ENCODE peak calls at places on chromosomes 1 and 21, in ten cellular contexts. One of them, this sample, is unnamed.

GRCh38 chr1:115496904-115497527 is 144.8 kb upstream of the VANGL1 start:
- DNase-seq in lung: no peak
- DNase-seq in HFF-Myc: no peak
- DNase-seq in uterus: no peak
- DNase-seq in AG04449: no peak
- DNase-seq in fibroblast of lung: peak
- DNase-seq in neural progenitor cell: no peak
- DNase-seq in Panc1: no peak
- DNase-seq in GM12878: no peak
- DNase-seq in HCT116: no peak
- DNase-seq in this sample: peak

GRCh38 chr1:26156285-26157038 is 2.4 kb upstream of the FAM110D start:
- DNase-seq in lung: no peak
- DNase-seq in HFF-Myc: no peak
- DNase-seq in uterus: no peak
- DNase-seq in AG04449: no peak
- DNase-seq in fibroblast of lung: no peak
- DNase-seq in neural progenitor cell: no peak
- DNase-seq in Panc1: no peak
- DNase-seq in GM12878: no peak
- DNase-seq in HCT116: no peak
- DNase-seq in this sample: peak

GRCh38 chr1:59750612-59751395 is 63.9 kb upstream of the HOOK1 start:
- DNase-seq in lung: peak
- DNase-seq in HFF-Myc: peak
- DNase-seq in uterus: peak
- DNase-seq in AG04449: peak
- DNase-seq in fibroblast of lung: peak
- DNase-seq in neural progenitor cell: no peak
- DNase-seq in Panc1: no peak
- DNase-seq in GM12878: no peak
- DNase-seq in HCT116: peak
- DNase-seq in this sample: peak

GRCh38 chr1:30534551-30534940 is 188.8 kb downstream of the MATN1 start:
- DNase-seq in lung: no peak
- DNase-seq in HFF-Myc: no peak
- DNase-seq in uterus: peak
- DNase-seq in AG04449: no peak
- DNase-seq in fibroblast of lung: no peak
- DNase-seq in neural progenitor cell: no peak
- DNase-seq in Panc1: no peak
- DNase-seq in GM12878: no peak
- DNase-seq in HCT116: no peak
- DNase-seq in this sample: no peak

GRCh38 chr1:230458509-230458908 is 32.4 kb upstream of the PGBD5 start:
- DNase-seq in lung: no peak
- DNase-seq in HFF-Myc: no peak
- DNase-seq in uterus: no peak
- DNase-seq in AG04449: no peak
- DNase-seq in fibroblast of lung: peak
- DNase-seq in neural progenitor cell: no peak
- DNase-seq in Panc1: no peak
- DNase-seq in GM12878: no peak
- DNase-seq in HCT116: no peak
- DNase-seq in this sample: peak

GRCh38 chr1:78280626-78281025 is 210.1 kb upstream of the PTGFR start:
- DNase-seq in lung: no peak
- DNase-seq in HFF-Myc: no peak
- DNase-seq in uterus: no peak
- DNase-seq in AG04449: no peak
- DNase-seq in fibroblast of lung: no peak
- DNase-seq in neural progenitor cell: no peak
- DNase-seq in Panc1: no peak
- DNase-seq in GM12878: no peak
- DNase-seq in HCT116: no peak
- DNase-seq in this sample: no peak

GRCh38 chr1:107299521-107299920 is 158.7 kb downstream of the NTNG1 start:
- DNase-seq in lung: no peak
- DNase-seq in HFF-Myc: no peak
- DNase-seq in uterus: no peak
- DNase-seq in AG04449: no peak
- DNase-seq in fibroblast of lung: no peak
- DNase-seq in neural progenitor cell: no peak
- DNase-seq in Panc1: no peak
- DNase-seq in GM12878: no peak
- DNase-seq in HCT116: no peak
- DNase-seq in this sample: no peak

GRCh38 chr1:197066719-197067456 is at the start of gene F13B:
- DNase-seq in lung: no peak
- DNase-seq in HFF-Myc: no peak
- DNase-seq in uterus: no peak
- DNase-seq in AG04449: no peak
- DNase-seq in fibroblast of lung: peak
- DNase-seq in neural progenitor cell: no peak
- DNase-seq in Panc1: no peak
- DNase-seq in GM12878: no peak
- DNase-seq in HCT116: no peak
- DNase-seq in this sample: peak

GRCh38 chr1:181647314-181648035 is 164.2 kb downstream of the CACNA1E start:
- DNase-seq in lung: no peak
- DNase-seq in HFF-Myc: no peak
- DNase-seq in uterus: no peak
- DNase-seq in AG04449: no peak
- DNase-seq in fibroblast of lung: no peak
- DNase-seq in neural progenitor cell: no peak
- DNase-seq in Panc1: no peak
- DNase-seq in GM12878: no peak
- DNase-seq in HCT116: no peak
- DNase-seq in this sample: no peak

GRCh38 chr1:53946252-53947171 is at the start of gene LRRC42:
- DNase-seq in lung: no peak
- DNase-seq in HFF-Myc: no peak
- DNase-seq in uterus: no peak
- DNase-seq in AG04449: no peak
- DNase-seq in fibroblast of lung: no peak
- DNase-seq in neural progenitor cell: peak
- DNase-seq in Panc1: no peak
- DNase-seq in GM12878: no peak
- DNase-seq in HCT116: no peak
- DNase-seq in this sample: no peak

GRCh38 chr1:201530741-201531521 is 8.0 kb upstream of the NAV1 start:
- DNase-seq in lung: peak
- DNase-seq in HFF-Myc: peak
- DNase-seq in uterus: peak
- DNase-seq in AG04449: peak
- DNase-seq in fibroblast of lung: peak
- DNase-seq in neural progenitor cell: peak
- DNase-seq in Panc1: no peak
- DNase-seq in GM12878: no peak
- DNase-seq in HCT116: peak
- DNase-seq in this sample: peak
- H3K4me3 ChIP-seq in lung: no peak
- H3K4me3 ChIP-seq in HFF-Myc: no peak
- H3K4me3 ChIP-seq in uterus: no peak
- H3K4me3 ChIP-seq in AG04449: no peak
- H3K4me3 ChIP-seq in fibroblast of lung: no peak
- H3K4me3 ChIP-seq in neural progenitor cell: no peak
- H3K4me3 ChIP-seq in Panc1: no peak
- H3K4me3 ChIP-seq in GM12878: no peak
- H3K4me3 ChIP-seq in HCT116: no peak
- H3K4me3 ChIP-seq in this sample: no peak

DNA sequence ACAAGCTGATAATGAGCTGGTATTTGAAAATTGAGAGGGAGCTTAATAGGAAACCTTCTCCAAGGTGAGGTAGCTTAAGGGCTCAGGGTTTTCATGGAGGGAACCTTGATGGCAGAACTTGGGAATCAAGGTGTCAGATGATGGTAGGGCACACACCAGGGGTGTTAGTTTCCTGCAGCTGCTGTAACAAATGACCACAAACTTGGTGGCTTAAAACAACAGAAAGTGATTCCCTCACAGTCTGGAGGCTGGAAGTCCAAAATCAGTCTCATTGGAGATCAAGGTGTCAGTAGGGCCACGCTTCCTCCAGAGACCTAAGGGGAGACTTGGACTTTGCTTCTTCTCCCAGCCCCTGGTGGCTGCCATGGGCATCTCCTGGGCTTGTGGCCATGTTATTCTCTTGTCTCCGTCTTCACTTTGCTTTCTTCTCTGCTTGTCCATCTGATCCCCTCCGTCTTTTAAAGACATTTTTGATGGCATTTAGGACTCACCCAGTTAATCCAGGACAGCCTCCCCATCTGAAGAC is 45.5 kb downstream of the HUNK start:
- DNase-seq in lung: no peak
- DNase-seq in HFF-Myc: no peak
- DNase-seq in uterus: no peak
- DNase-seq in AG04449: no peak
- DNase-seq in fibroblast of lung: no peak
- DNase-seq in neural progenitor cell: no peak
- DNase-seq in Panc1: no peak
- DNase-seq in GM12878: no peak
- DNase-seq in HCT116: no peak
- DNase-seq in this sample: no peak
- TF ChIP-seq CTCF in lung: no peak
- TF ChIP-seq CTCF in HFF-Myc: peak
- TF ChIP-seq CTCF in uterus: no peak
- TF ChIP-seq CTCF in AG04449: no peak
- TF ChIP-seq CTCF in fibroblast of lung: no peak
- TF ChIP-seq CTCF in neural progenitor cell: no peak
- TF ChIP-seq CTCF in Panc1: no peak
- TF ChIP-seq CTCF in GM12878: no peak
- TF ChIP-seq CTCF in HCT116: peak
- TF ChIP-seq CTCF in this sample: no peak

DNA sequence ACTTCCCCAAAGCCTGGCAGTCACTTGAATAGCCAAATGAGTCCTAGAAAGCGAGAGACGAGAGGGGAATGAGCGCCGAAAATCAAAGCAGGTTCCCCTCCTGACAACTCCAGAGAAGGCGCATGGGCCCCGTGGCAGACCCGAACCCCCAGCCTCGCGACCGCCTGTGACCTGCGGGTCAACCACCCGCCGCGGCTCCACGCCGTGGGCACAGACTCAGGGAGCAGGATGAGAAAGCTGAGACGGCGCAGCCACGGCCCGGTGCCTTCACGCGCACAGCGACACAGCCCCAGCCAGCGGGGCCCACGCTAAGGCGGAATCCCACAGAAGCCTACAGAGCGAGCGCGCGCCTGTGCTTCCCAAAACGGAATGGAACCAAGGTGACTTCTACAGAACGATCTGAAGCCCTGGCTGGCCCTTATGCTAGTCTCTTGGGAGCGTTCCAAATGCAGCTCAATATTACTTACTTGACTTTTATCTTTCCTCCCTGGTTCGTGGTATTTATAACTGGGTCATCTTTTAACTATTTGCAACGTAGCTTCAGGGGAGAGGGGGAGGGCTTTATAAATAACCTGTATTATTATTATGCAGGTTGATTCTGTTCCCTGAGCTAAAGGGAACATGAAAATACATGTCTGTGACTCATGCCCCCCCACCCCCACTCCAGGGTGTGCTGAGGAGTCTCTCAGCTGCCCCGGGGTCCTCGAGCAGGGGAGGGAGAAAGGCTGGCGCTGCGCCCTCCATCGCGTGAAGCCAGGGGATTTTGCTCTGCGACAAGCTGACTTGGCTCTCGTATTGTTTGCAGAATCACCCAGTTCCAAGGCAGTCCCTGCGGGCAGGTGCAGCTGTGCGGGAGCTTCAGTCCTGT is 1.7 kb downstream of the TSPEAR start:
- DNase-seq in lung: no peak
- DNase-seq in HFF-Myc: no peak
- DNase-seq in uterus: peak
- DNase-seq in AG04449: no peak
- DNase-seq in fibroblast of lung: no peak
- DNase-seq in neural progenitor cell: peak
- DNase-seq in Panc1: no peak
- DNase-seq in GM12878: no peak
- DNase-seq in HCT116: no peak
- DNase-seq in this sample: no peak
- H3K4me3 ChIP-seq in lung: no peak
- H3K4me3 ChIP-seq in HFF-Myc: no peak
- H3K4me3 ChIP-seq in uterus: no peak
- H3K4me3 ChIP-seq in AG04449: no peak
- H3K4me3 ChIP-seq in fibroblast of lung: no peak
- H3K4me3 ChIP-seq in neural progenitor cell: peak
- H3K4me3 ChIP-seq in Panc1: no peak
- H3K4me3 ChIP-seq in GM12878: no peak
- H3K4me3 ChIP-seq in HCT116: no peak
- H3K4me3 ChIP-seq in this sample: no peak

GRCh38 chr1:67802565-67802964 is 30.7 kb downstream of the GNG12 start:
- DNase-seq in lung: no peak
- DNase-seq in HFF-Myc: no peak
- DNase-seq in uterus: no peak
- DNase-seq in AG04449: no peak
- DNase-seq in fibroblast of lung: no peak
- DNase-seq in neural progenitor cell: no peak
- DNase-seq in Panc1: no peak
- DNase-seq in GM12878: no peak
- DNase-seq in HCT116: no peak
- DNase-seq in this sample: no peak

GRCh38 chr1:67807282-67807681 is 26.0 kb downstream of the GNG12 start:
- DNase-seq in lung: no peak
- DNase-seq in HFF-Myc: no peak
- DNase-seq in uterus: no peak
- DNase-seq in AG04449: no peak
- DNase-seq in fibroblast of lung: no peak
- DNase-seq in neural progenitor cell: no peak
- DNase-seq in Panc1: no peak
- DNase-seq in GM12878: no peak
- DNase-seq in HCT116: no peak
- DNase-seq in this sample: no peak

GRCh38 chr1:67801903-67802302 is 31.4 kb downstream of the GNG12 start:
- DNase-seq in lung: no peak
- DNase-seq in HFF-Myc: no peak
- DNase-seq in uterus: no peak
- DNase-seq in AG04449: no peak
- DNase-seq in fibroblast of lung: no peak
- DNase-seq in neural progenitor cell: no peak
- DNase-seq in Panc1: no peak
- DNase-seq in GM12878: no peak
- DNase-seq in HCT116: no peak
- DNase-seq in this sample: no peak

GRCh38 chr1:67803380-67804279 is 29.6 kb downstream of the GNG12 start:
- DNase-seq in lung: no peak
- DNase-seq in HFF-Myc: no peak
- DNase-seq in uterus: no peak
- DNase-seq in AG04449: no peak
- DNase-seq in fibroblast of lung: peak
- DNase-seq in neural progenitor cell: peak
- DNase-seq in Panc1: no peak
- DNase-seq in GM12878: no peak
- DNase-seq in HCT116: no peak
- DNase-seq in this sample: peak

DNA sequence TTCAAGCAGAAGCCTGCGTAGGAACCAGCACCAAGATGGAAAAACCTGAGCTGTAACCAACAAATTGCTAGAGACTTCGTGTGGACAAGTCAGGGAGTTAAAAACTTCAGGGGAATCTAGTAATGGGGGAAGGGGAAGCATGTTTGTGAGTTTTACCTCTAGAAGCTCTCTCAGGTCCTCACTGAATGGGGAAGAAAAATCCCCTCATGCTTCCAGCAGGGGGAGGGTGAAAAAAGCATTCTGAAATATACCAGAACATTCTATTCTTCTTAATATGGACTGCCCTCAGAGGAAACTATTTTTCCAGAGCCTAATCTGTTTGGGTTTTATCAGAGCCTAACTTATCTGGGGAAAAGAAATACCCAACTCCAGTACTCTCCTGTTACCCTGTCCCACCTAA is 28.6 kb downstream of the GNG12 start:
- DNase-seq in lung: no peak
- DNase-seq in HFF-Myc: no peak
- DNase-seq in uterus: no peak
- DNase-seq in AG04449: no peak
- DNase-seq in fibroblast of lung: no peak
- DNase-seq in neural progenitor cell: no peak
- DNase-seq in Panc1: no peak
- DNase-seq in GM12878: no peak
- DNase-seq in HCT116: no peak
- DNase-seq in this sample: no peak
- TF ChIP-seq CTCF in lung: no peak
- TF ChIP-seq CTCF in HFF-Myc: peak
- TF ChIP-seq CTCF in uterus: no peak
- TF ChIP-seq CTCF in AG04449: no peak
- TF ChIP-seq CTCF in fibroblast of lung: no peak
- TF ChIP-seq CTCF in neural progenitor cell: peak
- TF ChIP-seq CTCF in Panc1: peak
- TF ChIP-seq CTCF in GM12878: no peak
- TF ChIP-seq CTCF in HCT116: peak
- TF ChIP-seq CTCF in this sample: peak

This sample was measured in fibroblast of pulmonary artery.